ENCODE peak calls at places on chromosome 20, in seven cellular contexts. T is HCT116, O is K562, F is SK-N-SH, J is GM23338, Z is GM12878, A is HepG2. V is an unnamed sample.
A peak's percentile ranks its signal among the peaks of the same experiment; 100 is the strongest.

GRCh38 chr20:49612127-49612738 is 44.3 kb upstream of the PTGIS start:
- DNase-seq in Z (no peak), F (no peak), O (no peak), J (no peak), T (no peak), A (peak; percentile 65), V (no peak)

GRCh38 chr20:23585449-23585807 is 17.1 kb upstream of the CST9L start:
- DNase-seq in A (no peak), F (no peak), O (no peak), J (no peak), T (no peak), Z (no peak), V (no peak)

GRCh38 chr20:11051146-11051545 is 377.3 kb upstream of the JAG1 start:
- DNase-seq in Z (no peak), F (no peak), T (no peak), J (no peak), O (no peak), A (no peak), V (no peak)

GRCh38 chr20:59123011-59123676 is 40.5 kb upstream of the ZNF831 start:
- DNase-seq in A (no peak), T (no peak), J (no peak), O (no peak), Z (no peak), F (no peak), V (no peak)

GRCh38 chr20:49539481-49540231 is 28.3 kb downstream of the PTGIS start:
- DNase-seq in O (no peak), T (no peak), A (no peak), J (no peak), Z (no peak), F (no peak), V (no peak)

GRCh38 chr20:54165803-54166202 is 8.0 kb downstream of the CYP24A1 start:
- DNase-seq in Z (no peak), F (no peak), J (no peak), O (no peak), T (no peak), A (no peak), V (no peak)

GRCh38 chr20:63740070-63740500 is 509 bp downstream of the SLC2A4RG start:
- DNase-seq in T (no peak), J (peak; percentile 56), A (no peak), F (peak; percentile 87), O (peak; percentile 76), Z (no peak), V (no peak)

GRCh38 chr20:63641792-63642517 is 11.3 kb downstream of the STMN3 start:
- DNase-seq in A (peak; percentile 90), T (peak; percentile 79), Z (peak; percentile 48), O (peak; percentile 92), F (peak; percentile 99), J (peak; percentile 96), V (no peak)

GRCh38 chr20:16947346-16947943 is 199.3 kb downstream of the OTOR start:
- DNase-seq in T (no peak), F (no peak), O (no peak), J (no peak), Z (no peak), A (no peak), V (no peak)

GRCh38 chr20:15491564-15491963 is 1081.7 kb downstream of the KIF16B start:
- DNase-seq in J (peak; percentile 71), Z (no peak), F (no peak), O (no peak), T (no peak), A (no peak), V (no peak)

GRCh38 chr20:25453035-25453810 is 45.8 kb downstream of the GINS1 start:
- DNase-seq in J (no peak), Z (no peak), O (no peak), F (peak; percentile 77), A (no peak), T (no peak), V (peak; percentile 20)

GRCh38 chr20:14360386-14360785 is 23.0 kb upstream of the FLRT3 start:
- DNase-seq in J (no peak), A (no peak), Z (no peak), T (no peak), O (no peak), F (no peak), V (no peak)

GRCh38 chr20:22743426-22743825 is 159.1 kb upstream of the FOXA2 start:
- DNase-seq in A (no peak), O (no peak), T (no peak), J (no peak), F (no peak), Z (no peak), V (no peak)

GRCh38 chr20:11766961-11767360 is 150.7 kb upstream of the BTBD3 start:
- DNase-seq in J (peak; percentile 74), O (no peak), T (no peak), F (no peak), Z (no peak), A (no peak), V (no peak)

GRCh38 chr20:25499855-25500434 is 85.4 kb downstream of the NINL start:
- DNase-seq in J (no peak), Z (no peak), F (no peak), O (no peak), A (no peak), T (no peak), V (no peak)

GRCh38 chr20:266213-266603 is 8.7 kb downstream of the DEFB132 start:
- DNase-seq in A (no peak), F (no peak), T (no peak), O (no peak), J (no peak), Z (no peak), V (no peak)

GRCh38 chr20:9926476-9926875 is 87.6 kb upstream of the PAK5 start:
- DNase-seq in Z (no peak), J (peak; percentile 28), O (no peak), A (no peak), T (no peak), F (peak; percentile 20), V (no peak)

GRCh38 chr20:61684136-61684535 is 381.5 kb downstream of the TAF4 start:
- DNase-seq in F (no peak), A (no peak), T (no peak), J (no peak), Z (no peak), O (no peak), V (no peak)

GRCh38 chr20:46213946-46214830 is 94.1 kb downstream of the CDH22 start:
- DNase-seq in Z (no peak), J (no peak), O (no peak), T (no peak), F (no peak), A (no peak), V (no peak)

GRCh38 chr20:6140947-6141346 is 18.1 kb upstream of the FERMT1 start:
- DNase-seq in O (peak; percentile 6), Z (no peak), T (no peak), J (peak; percentile 52), A (peak; percentile 28), F (peak; percentile 22), V (no peak)

DNA sequence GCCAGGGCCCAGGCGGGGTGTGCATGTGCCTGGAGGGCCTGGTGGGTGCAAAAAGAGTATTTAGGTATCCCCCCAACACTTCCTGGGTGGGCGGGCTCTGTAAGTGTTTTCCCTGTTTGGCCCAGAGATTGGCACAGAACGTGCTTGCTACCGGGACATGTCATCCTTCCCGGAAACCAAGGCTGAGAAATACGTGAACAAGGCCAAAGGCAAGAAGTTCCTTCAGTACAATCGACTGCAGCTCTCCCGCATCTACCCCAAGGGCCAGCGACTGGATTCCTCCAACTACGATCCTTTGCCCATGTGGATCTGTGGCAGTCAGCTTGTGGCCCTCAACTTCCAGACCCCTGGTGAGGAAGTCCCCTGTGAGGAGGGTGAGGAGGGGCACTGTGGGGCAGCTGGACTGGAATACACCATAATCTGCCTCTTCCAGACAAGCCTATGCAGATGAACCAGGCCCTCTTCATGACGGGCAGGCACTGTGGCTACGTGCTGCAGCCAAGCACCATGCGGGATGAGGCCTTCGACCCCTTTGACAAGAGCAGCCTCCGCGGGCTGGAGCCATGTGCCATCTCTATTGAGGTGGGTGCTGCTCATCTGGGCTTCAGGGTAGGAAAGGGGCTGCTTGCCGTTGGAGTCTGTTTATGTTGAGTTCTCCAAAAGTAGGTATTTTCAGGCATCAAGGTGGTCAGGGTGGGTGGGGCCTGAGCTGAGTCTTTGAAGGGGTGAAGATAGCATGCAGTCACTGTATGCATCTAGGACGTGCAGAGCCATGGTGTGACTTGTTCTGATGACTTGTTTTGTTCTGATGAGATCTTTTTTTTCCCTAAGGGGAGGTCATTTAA is 35.2 kb downstream of the PLCG1 start:
- DNase-seq in J (no peak), T (no peak), O (no peak), Z (no peak), F (no peak), A (no peak), V (no peak)
- TF ChIP-seq REST in J (no peak), T (no peak), O (no peak), Z (no peak), F (no peak), A (no peak), V (no peak)

GRCh38 chr20:4861961-4862360 is 139.3 kb downstream of the SLC23A2 start:
- DNase-seq in A (no peak), Z (no peak), J (no peak), F (no peak), O (no peak), T (no peak), V (no peak)
- H3K36me3 ChIP-seq in A (peaks cover 95% of the 10 kb centered on the region), Z (peaks cover 6% of the 10 kb centered on the region), J (peaks cover 9% of the 10 kb centered on the region), F (peaks cover 41% of the 10 kb centered on the region), O (peaks cover 7% of the 10 kb centered on the region), T (peaks cover 19% of the 10 kb centered on the region), V (no peaks in the 10 kb centered on the region)

GRCh38 chr20:57169162-57169561 is 97.3 kb downstream of the BMP7 start:
- DNase-seq in O (no peak), T (no peak), Z (no peak), J (no peak), F (no peak), A (no peak), V (no peak)
- TF ChIP-seq POLR2AphosphoS5 in O (no peak), T (no peak), Z (no peak), J (no peak), F (no peak), A (no peak), V (no peak)

GRCh38 chr20:41175727-41176330 is 38.5 kb downstream of the PLCG1 start:
- DNase-seq in F (no peak), T (no peak), A (no peak), Z (no peak), J (no peak), O (no peak), V (no peak)

GRCh38 chr20:41173791-41174341 is 36.5 kb downstream of the PLCG1 start:
- DNase-seq in T (no peak), J (no peak), O (no peak), F (no peak), A (no peak), Z (no peak), V (no peak)

GRCh38 chr20:41174373-41174772 is 37.0 kb downstream of the PLCG1 start:
- DNase-seq in O (no peak), A (no peak), Z (no peak), J (no peak), F (no peak), T (no peak), V (no peak)

GRCh38 chr20:41174782-41175181 is 37.4 kb downstream of the PLCG1 start:
- DNase-seq in Z (no peak), A (no peak), J (no peak), F (no peak), O (no peak), T (no peak), V (no peak)

DNA sequence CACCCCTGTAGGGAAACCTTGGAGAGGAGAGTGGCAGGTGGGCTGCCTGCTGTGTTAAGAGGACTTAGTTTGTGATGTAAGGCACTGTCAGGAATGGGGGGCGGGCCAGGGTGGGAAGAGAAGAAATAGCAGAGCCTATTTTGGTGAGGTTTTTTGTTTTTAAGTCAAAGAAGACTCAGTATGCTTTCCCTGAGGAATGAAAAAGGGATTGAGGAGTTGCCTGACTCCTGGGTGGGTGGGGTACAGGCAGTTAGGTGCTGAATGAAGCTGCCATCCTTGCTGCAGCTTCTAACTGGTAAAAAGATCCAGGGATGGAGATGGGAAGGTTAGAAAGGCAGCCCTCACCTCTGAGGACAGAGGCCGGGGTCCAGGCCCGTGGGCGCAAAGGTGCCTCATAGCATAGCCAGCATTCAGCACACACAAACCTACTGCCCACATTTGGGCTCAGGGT is 37.9 kb downstream of the PLCG1 start:
- DNase-seq in T (no peak), Z (no peak), A (no peak), O (no peak), F (no peak), J (no peak), V (no peak)
- TF ChIP-seq REST in T (no peak), Z (no peak), A (no peak), O (no peak), F (no peak), J (no peak), V (no peak)